ENCODE peak calls at places on chromosome 5, in four cellular contexts. D is HTR-8/SVneo, W is NCI-H187, J is GM03348. U is an unnamed sample.

GRCh38 chr5:103397996-103398581 is 139.5 kb downstream of the MACIR start:
- DNase-seq in D (no peak), W (no peak), J (peak; percentile 41), U (no peak)

GRCh38 chr5:133344266-133344665 is 268.1 kb downstream of the FSTL4 start:
- DNase-seq in D (no peak), W (no peak), J (no peak), U (no peak)

GRCh38 chr5:108529381-108529780 is 147.5 kb upstream of the FBXL17 start:
- DNase-seq in D (no peak), W (no peak), J (peak; percentile 57), U (no peak)

GRCh38 chr5:159826351-159827222 is 89.7 kb upstream of the ADRA1B start:
- DNase-seq in D (peak; percentile 45), W (no peak), J (peak; percentile 65), U (no peak)

GRCh38 chr5:140214831-140215230 is 39.8 kb downstream of the CYSTM1 start:
- DNase-seq in D (peak; percentile 45), W (no peak), J (peak; percentile 64), U (peak; percentile 13)

GRCh38 chr5:127396490-127397155 is 106.0 kb downstream of the MEGF10 start:
- DNase-seq in D (no peak), W (no peak), J (no peak), U (no peak)

GRCh38 chr5:142699105-142699720 is 13.3 kb upstream of the FGF1 start:
- DNase-seq in D (peak; percentile 82), W (peak; percentile 48), J (peak; percentile 86), U (no peak)

GRCh38 chr5:169006878-169007790 is 293.8 kb downstream of the SLIT3 start:
- DNase-seq in D (no peak), W (no peak), J (peak; percentile 42), U (no peak)

GRCh38 chr5:172005708-172006377 is 595 bp downstream of the FBXW11 start:
- DNase-seq in D (no peak), W (no peak), J (peak; percentile 60), U (peak; percentile 3)

GRCh38 chr5:133285583-133286021 is 233.8 kb downstream of the HSPA4 start:
- DNase-seq in D (peak; percentile 71), W (no peak), J (no peak), U (no peak)

GRCh38 chr5:72314571-72315172 is 5.4 kb downstream of the MRPS27 start:
- DNase-seq in D (peak; percentile 26), W (no peak), J (peak; percentile 10), U (no peak)

GRCh38 chr5:174288436-174288835 is 242.9 kb downstream of the NSG2 start:
- DNase-seq in D (no peak), W (no peak), J (no peak), U (no peak)

GRCh38 chr5:65190328-65191053 is 291.2 kb downstream of the ADAMTS6 start:
- DNase-seq in D (peak; percentile 24), W (no peak), J (peak; percentile 72), U (no peak)